ENCODE peak calls at places on chromosomes 5 and 9, in eight cellular contexts. One of them, this sample, is unnamed.

GRCh38 chr5:61525573-61526142 is 193.6 kb downstream of the ZSWIM6 start:
- DNase-seq in D721Med: no peak
- DNase-seq in effector memory CD4-positive, alpha-beta T cell: no peak
- DNase-seq in Daoy: peak; percentile 61
- DNase-seq in effector CD8-positive, alpha-beta T cell: no peak
- DNase-seq in HEK293T: no peak
- DNase-seq in GM03348: no peak
- DNase-seq in effector CD4-positive, alpha-beta T cell: no peak
- DNase-seq in this sample: no peak

GRCh38 chr9:121771418-121771817 is 120.0 kb downstream of the DAB2IP start:
- DNase-seq in D721Med: no peak
- DNase-seq in effector memory CD4-positive, alpha-beta T cell: no peak
- DNase-seq in Daoy: no peak
- DNase-seq in effector CD8-positive, alpha-beta T cell: no peak
- DNase-seq in HEK293T: no peak
- DNase-seq in GM03348: peak; percentile 22
- DNase-seq in effector CD4-positive, alpha-beta T cell: no peak
- DNase-seq in this sample: no peak

GRCh38 chr5:157828031-157828948 is 30.7 kb downstream of the CLINT1 start:
- DNase-seq in D721Med: no peak
- DNase-seq in effector memory CD4-positive, alpha-beta T cell: no peak
- DNase-seq in Daoy: no peak
- DNase-seq in effector CD8-positive, alpha-beta T cell: no peak
- DNase-seq in HEK293T: no peak
- DNase-seq in GM03348: peak; percentile 7
- DNase-seq in effector CD4-positive, alpha-beta T cell: no peak
- DNase-seq in this sample: no peak

GRCh38 chr9:84819446-84819845 is 149.9 kb downstream of the NTRK2 start:
- DNase-seq in D721Med: no peak
- DNase-seq in effector memory CD4-positive, alpha-beta T cell: no peak
- DNase-seq in Daoy: no peak
- DNase-seq in effector CD8-positive, alpha-beta T cell: no peak
- DNase-seq in HEK293T: peak; percentile 12
- DNase-seq in GM03348: no peak
- DNase-seq in effector CD4-positive, alpha-beta T cell: no peak
- DNase-seq in this sample: peak; percentile 34

GRCh38 chr9:124482431-124483031 is 24.7 kb downstream of the NR5A1 start:
- DNase-seq in D721Med: no peak
- DNase-seq in effector memory CD4-positive, alpha-beta T cell: no peak
- DNase-seq in Daoy: peak; percentile 45
- DNase-seq in effector CD8-positive, alpha-beta T cell: no peak
- DNase-seq in HEK293T: peak; percentile 79
- DNase-seq in GM03348: no peak
- DNase-seq in effector CD4-positive, alpha-beta T cell: no peak
- DNase-seq in this sample: no peak

GRCh38 chr5:80915716-80916115 is 44.4 kb upstream of the RASGRF2 start:
- DNase-seq in D721Med: no peak
- DNase-seq in effector memory CD4-positive, alpha-beta T cell: no peak
- DNase-seq in Daoy: no peak
- DNase-seq in effector CD8-positive, alpha-beta T cell: no peak
- DNase-seq in HEK293T: no peak
- DNase-seq in GM03348: no peak
- DNase-seq in effector CD4-positive, alpha-beta T cell: no peak
- DNase-seq in this sample: no peak

GRCh38 chr5:141529002-141529401 is 40.1 kb downstream of the PCDHGC5 start:
- DNase-seq in D721Med: no peak
- DNase-seq in effector memory CD4-positive, alpha-beta T cell: no peak
- DNase-seq in Daoy: peak; percentile 68
- DNase-seq in effector CD8-positive, alpha-beta T cell: no peak
- DNase-seq in HEK293T: no peak
- DNase-seq in GM03348: peak; percentile 74
- DNase-seq in effector CD4-positive, alpha-beta T cell: no peak
- DNase-seq in this sample: no peak

GRCh38 chr9:37415011-37415719 is 7.3 kb upstream of the GRHPR start:
- DNase-seq in D721Med: peak; percentile 60
- DNase-seq in effector memory CD4-positive, alpha-beta T cell: peak; percentile 40
- DNase-seq in Daoy: peak; percentile 78
- DNase-seq in effector CD8-positive, alpha-beta T cell: peak; percentile 55
- DNase-seq in HEK293T: peak; percentile 83
- DNase-seq in GM03348: peak; percentile 86
- DNase-seq in effector CD4-positive, alpha-beta T cell: peak; percentile 70
- DNase-seq in this sample: peak; percentile 33

GRCh38 chr5:148268556-148268955 is at the start of gene SPINK13:
- DNase-seq in D721Med: no peak
- DNase-seq in effector memory CD4-positive, alpha-beta T cell: no peak
- DNase-seq in Daoy: peak; percentile 81
- DNase-seq in effector CD8-positive, alpha-beta T cell: no peak
- DNase-seq in HEK293T: no peak
- DNase-seq in GM03348: peak; percentile 29
- DNase-seq in effector CD4-positive, alpha-beta T cell: no peak
- DNase-seq in this sample: no peak

GRCh38 chr9:135513351-135513846 is 7.8 kb upstream of the LCN1 start:
- DNase-seq in D721Med: no peak
- DNase-seq in effector memory CD4-positive, alpha-beta T cell: no peak
- DNase-seq in Daoy: no peak
- DNase-seq in effector CD8-positive, alpha-beta T cell: no peak
- DNase-seq in HEK293T: no peak
- DNase-seq in GM03348: no peak
- DNase-seq in effector CD4-positive, alpha-beta T cell: no peak
- DNase-seq in this sample: no peak

GRCh38 chr5:142600611-142601360 is 85.1 kb downstream of the FGF1 start:
- DNase-seq in D721Med: no peak
- DNase-seq in effector memory CD4-positive, alpha-beta T cell: no peak
- DNase-seq in Daoy: peak; percentile 17
- DNase-seq in effector CD8-positive, alpha-beta T cell: no peak
- DNase-seq in HEK293T: peak; percentile 31
- DNase-seq in GM03348: peak; percentile 29
- DNase-seq in effector CD4-positive, alpha-beta T cell: no peak
- DNase-seq in this sample: peak; percentile 15

GRCh38 chr9:99197987-99198386 is 23.8 kb downstream of the ALG2 start:
- DNase-seq in D721Med: no peak
- DNase-seq in effector memory CD4-positive, alpha-beta T cell: no peak
- DNase-seq in Daoy: no peak
- DNase-seq in effector CD8-positive, alpha-beta T cell: no peak
- DNase-seq in HEK293T: no peak
- DNase-seq in GM03348: no peak
- DNase-seq in effector CD4-positive, alpha-beta T cell: no peak
- DNase-seq in this sample: peak; percentile 15